ENCODE peak calls at places on chromosomes 12 and 14, in nine cellular contexts. One of them, this sample, is unnamed.
A peak's percentile ranks its signal among the peaks of the same experiment; 100 is the strongest.

GRCh38 chr12:12902036-12902435 is 10.7 kb downstream of the GPRC5A start:
- DNase-seq in iris pigment epithelial cell: peak; percentile 86
- DNase-seq in GM04504: no peak
- DNase-seq in A549: no peak
- DNase-seq in activated T-cell treated with anti-CD3 and anti-CD28 coated beads, Interleukin-2, amount 50 U/mL, for 72 hours: no peak
- DNase-seq in NCI-H1092 treated with DMSO at 0.1 percent for 48 hours: no peak
- DNase-seq in stimulated activated CD4-positive, alpha-beta T cell treated with anti-CD3 and anti-CD28 coated beads, Interleukin-2, amount 100 ng/mL, for 4 hours: no peak
- DNase-seq in hypothalamus: no peak
- DNase-seq in activated naive CD4-positive, alpha-beta T cell treated with Interleukin-2 at 50 U/mL for 16 hours: no peak
- DNase-seq in this sample: no peak

GRCh38 chr12:2336409-2336829 is 283.6 kb downstream of the CACNA1C start:
- DNase-seq in iris pigment epithelial cell: peak; percentile 98
- DNase-seq in GM04504: peak; percentile 85
- DNase-seq in A549: no peak
- DNase-seq in activated T-cell treated with anti-CD3 and anti-CD28 coated beads, Interleukin-2, amount 50 U/mL, for 72 hours: no peak
- DNase-seq in NCI-H1092 treated with DMSO at 0.1 percent for 48 hours: no peak
- DNase-seq in stimulated activated CD4-positive, alpha-beta T cell treated with anti-CD3 and anti-CD28 coated beads, Interleukin-2, amount 100 ng/mL, for 4 hours: no peak
- DNase-seq in hypothalamus: no peak
- DNase-seq in activated naive CD4-positive, alpha-beta T cell treated with Interleukin-2 at 50 U/mL for 16 hours: no peak
- DNase-seq in this sample: peak; percentile 74

GRCh38 chr12:96447256-96447655 is 42.1 kb upstream of the CFAP54 start:
- DNase-seq in iris pigment epithelial cell: no peak
- DNase-seq in GM04504: no peak
- DNase-seq in A549: no peak
- DNase-seq in activated T-cell treated with anti-CD3 and anti-CD28 coated beads, Interleukin-2, amount 50 U/mL, for 72 hours: no peak
- DNase-seq in NCI-H1092 treated with DMSO at 0.1 percent for 48 hours: no peak
- DNase-seq in stimulated activated CD4-positive, alpha-beta T cell treated with anti-CD3 and anti-CD28 coated beads, Interleukin-2, amount 100 ng/mL, for 4 hours: no peak
- DNase-seq in hypothalamus: no peak
- DNase-seq in activated naive CD4-positive, alpha-beta T cell treated with Interleukin-2 at 50 U/mL for 16 hours: no peak
- DNase-seq in this sample: no peak

GRCh38 chr12:53427905-53428594 is 4.4 kb downstream of the AMHR2 start:
- DNase-seq in iris pigment epithelial cell: peak; percentile 95
- DNase-seq in GM04504: peak; percentile 71
- DNase-seq in A549: peak; percentile 89
- DNase-seq in activated T-cell treated with anti-CD3 and anti-CD28 coated beads, Interleukin-2, amount 50 U/mL, for 72 hours: peak; percentile 66
- DNase-seq in NCI-H1092 treated with DMSO at 0.1 percent for 48 hours: no peak
- DNase-seq in stimulated activated CD4-positive, alpha-beta T cell treated with anti-CD3 and anti-CD28 coated beads, Interleukin-2, amount 100 ng/mL, for 4 hours: no peak
- DNase-seq in hypothalamus: no peak
- DNase-seq in activated naive CD4-positive, alpha-beta T cell treated with Interleukin-2 at 50 U/mL for 16 hours: peak; percentile 42
- DNase-seq in this sample: peak; percentile 88

GRCh38 chr12:57740656-57741412 is 2.3 kb upstream of the AGAP2 start:
- DNase-seq in iris pigment epithelial cell: no peak
- DNase-seq in GM04504: no peak
- DNase-seq in A549: no peak
- DNase-seq in activated T-cell treated with anti-CD3 and anti-CD28 coated beads, Interleukin-2, amount 50 U/mL, for 72 hours: peak; percentile 80
- DNase-seq in NCI-H1092 treated with DMSO at 0.1 percent for 48 hours: no peak
- DNase-seq in stimulated activated CD4-positive, alpha-beta T cell treated with anti-CD3 and anti-CD28 coated beads, Interleukin-2, amount 100 ng/mL, for 4 hours: peak; percentile 70
- DNase-seq in hypothalamus: peak; percentile 11
- DNase-seq in activated naive CD4-positive, alpha-beta T cell treated with Interleukin-2 at 50 U/mL for 16 hours: peak; percentile 77
- DNase-seq in this sample: no peak

GRCh38 chr14:24673534-24674203 is 39.7 kb upstream of the GZMB start:
- DNase-seq in iris pigment epithelial cell: no peak
- DNase-seq in GM04504: no peak
- DNase-seq in A549: no peak
- DNase-seq in activated T-cell treated with anti-CD3 and anti-CD28 coated beads, Interleukin-2, amount 50 U/mL, for 72 hours: peak; percentile 75
- DNase-seq in NCI-H1092 treated with DMSO at 0.1 percent for 48 hours: no peak
- DNase-seq in stimulated activated CD4-positive, alpha-beta T cell treated with anti-CD3 and anti-CD28 coated beads, Interleukin-2, amount 100 ng/mL, for 4 hours: peak; percentile 66
- DNase-seq in hypothalamus: no peak
- DNase-seq in activated naive CD4-positive, alpha-beta T cell treated with Interleukin-2 at 50 U/mL for 16 hours: peak; percentile 68
- DNase-seq in this sample: no peak

GRCh38 chr12:69385038-69385437 is 25.5 kb downstream of the YEATS4 start:
- DNase-seq in iris pigment epithelial cell: no peak
- DNase-seq in GM04504: no peak
- DNase-seq in A549: no peak
- DNase-seq in activated T-cell treated with anti-CD3 and anti-CD28 coated beads, Interleukin-2, amount 50 U/mL, for 72 hours: no peak
- DNase-seq in NCI-H1092 treated with DMSO at 0.1 percent for 48 hours: no peak
- DNase-seq in stimulated activated CD4-positive, alpha-beta T cell treated with anti-CD3 and anti-CD28 coated beads, Interleukin-2, amount 100 ng/mL, for 4 hours: no peak
- DNase-seq in hypothalamus: no peak
- DNase-seq in activated naive CD4-positive, alpha-beta T cell treated with Interleukin-2 at 50 U/mL for 16 hours: no peak
- DNase-seq in this sample: no peak

GRCh38 chr14:100386846-100387245 is 63.7 kb downstream of the SLC25A47 start:
- DNase-seq in iris pigment epithelial cell: no peak
- DNase-seq in GM04504: no peak
- DNase-seq in A549: no peak
- DNase-seq in activated T-cell treated with anti-CD3 and anti-CD28 coated beads, Interleukin-2, amount 50 U/mL, for 72 hours: no peak
- DNase-seq in NCI-H1092 treated with DMSO at 0.1 percent for 48 hours: no peak
- DNase-seq in stimulated activated CD4-positive, alpha-beta T cell treated with anti-CD3 and anti-CD28 coated beads, Interleukin-2, amount 100 ng/mL, for 4 hours: no peak
- DNase-seq in hypothalamus: no peak
- DNase-seq in activated naive CD4-positive, alpha-beta T cell treated with Interleukin-2 at 50 U/mL for 16 hours: no peak
- DNase-seq in this sample: no peak

GRCh38 chr12:26939953-26940352 is 1.7 kb downstream of the FGFR1OP2 start:
- DNase-seq in iris pigment epithelial cell: no peak
- DNase-seq in GM04504: no peak
- DNase-seq in A549: no peak
- DNase-seq in activated T-cell treated with anti-CD3 and anti-CD28 coated beads, Interleukin-2, amount 50 U/mL, for 72 hours: no peak
- DNase-seq in NCI-H1092 treated with DMSO at 0.1 percent for 48 hours: no peak
- DNase-seq in stimulated activated CD4-positive, alpha-beta T cell treated with anti-CD3 and anti-CD28 coated beads, Interleukin-2, amount 100 ng/mL, for 4 hours: no peak
- DNase-seq in hypothalamus: no peak
- DNase-seq in activated naive CD4-positive, alpha-beta T cell treated with Interleukin-2 at 50 U/mL for 16 hours: no peak
- DNase-seq in this sample: no peak

GRCh38 chr14:36583242-36584166 is 1.1 kb upstream of the NKX2-8 start:
- DNase-seq in iris pigment epithelial cell: no peak
- DNase-seq in GM04504: no peak
- DNase-seq in A549: no peak
- DNase-seq in activated T-cell treated with anti-CD3 and anti-CD28 coated beads, Interleukin-2, amount 50 U/mL, for 72 hours: no peak
- DNase-seq in NCI-H1092 treated with DMSO at 0.1 percent for 48 hours: no peak
- DNase-seq in stimulated activated CD4-positive, alpha-beta T cell treated with anti-CD3 and anti-CD28 coated beads, Interleukin-2, amount 100 ng/mL, for 4 hours: no peak
- DNase-seq in hypothalamus: no peak
- DNase-seq in activated naive CD4-positive, alpha-beta T cell treated with Interleukin-2 at 50 U/mL for 16 hours: no peak
- DNase-seq in this sample: no peak

GRCh38 chr12:98227162-98227561 is 288.2 kb upstream of the TMPO start:
- DNase-seq in iris pigment epithelial cell: peak; percentile 27
- DNase-seq in GM04504: peak; percentile 2
- DNase-seq in A549: no peak
- DNase-seq in activated T-cell treated with anti-CD3 and anti-CD28 coated beads, Interleukin-2, amount 50 U/mL, for 72 hours: no peak
- DNase-seq in NCI-H1092 treated with DMSO at 0.1 percent for 48 hours: peak; percentile 18
- DNase-seq in stimulated activated CD4-positive, alpha-beta T cell treated with anti-CD3 and anti-CD28 coated beads, Interleukin-2, amount 100 ng/mL, for 4 hours: no peak
- DNase-seq in hypothalamus: no peak
- DNase-seq in activated naive CD4-positive, alpha-beta T cell treated with Interleukin-2 at 50 U/mL for 16 hours: no peak
- DNase-seq in this sample: no peak

GRCh38 chr14:67962215-67962644 is 142.7 kb downstream of the RAD51B start:
- DNase-seq in iris pigment epithelial cell: no peak
- DNase-seq in GM04504: no peak
- DNase-seq in A549: no peak
- DNase-seq in activated T-cell treated with anti-CD3 and anti-CD28 coated beads, Interleukin-2, amount 50 U/mL, for 72 hours: no peak
- DNase-seq in NCI-H1092 treated with DMSO at 0.1 percent for 48 hours: no peak
- DNase-seq in stimulated activated CD4-positive, alpha-beta T cell treated with anti-CD3 and anti-CD28 coated beads, Interleukin-2, amount 100 ng/mL, for 4 hours: no peak
- DNase-seq in hypothalamus: no peak
- DNase-seq in activated naive CD4-positive, alpha-beta T cell treated with Interleukin-2 at 50 U/mL for 16 hours: no peak
- DNase-seq in this sample: no peak